ENCODE peak calls at places on chromosomes 6 and 20, in seven cellular contexts. One of them, this sample, is unnamed.

GRCh38 chr6:82365011-82365751 is 1.6 kb downstream of the TPBG start:
- DNase-seq in frontal cortex: no peak
- DNase-seq in CMK: no peak
- DNase-seq in DMS53: peak
- DNase-seq in HL-60: no peak
- DNase-seq in Kasumi-1: peak
- DNase-seq in stimulated activated CD4-positive, alpha-beta T cell treated with anti-CD3 and anti-CD28 coated beads, Interleukin-12 subunit alpha, Interleukin-12 subunit beta, amount 100 ng/mL, for 4 hours: no peak
- DNase-seq in this sample: no peak

GRCh38 chr6:4108561-4109093 is 26.7 kb downstream of the ECI2 start:
- DNase-seq in frontal cortex: no peak
- DNase-seq in Kasumi-1: no peak
- DNase-seq in DMS53: no peak
- DNase-seq in CMK: no peak
- DNase-seq in stimulated activated CD4-positive, alpha-beta T cell treated with anti-CD3 and anti-CD28 coated beads, Interleukin-12 subunit alpha, Interleukin-12 subunit beta, amount 100 ng/mL, for 4 hours: no peak
- DNase-seq in HL-60: no peak
- DNase-seq in this sample: no peak

GRCh38 chr6:89559487-89559886 is 79.1 kb downstream of the LYRM2 start:
- DNase-seq in Kasumi-1: peak
- DNase-seq in CMK: no peak
- DNase-seq in stimulated activated CD4-positive, alpha-beta T cell treated with anti-CD3 and anti-CD28 coated beads, Interleukin-12 subunit alpha, Interleukin-12 subunit beta, amount 100 ng/mL, for 4 hours: no peak
- DNase-seq in DMS53: no peak
- DNase-seq in frontal cortex: no peak
- DNase-seq in HL-60: no peak
- DNase-seq in this sample: no peak

GRCh38 chr6:144104898-144105487 is 9.6 kb upstream of the SF3B5 start:
- DNase-seq in Kasumi-1: peak
- DNase-seq in frontal cortex: peak
- DNase-seq in HL-60: peak
- DNase-seq in CMK: no peak
- DNase-seq in stimulated activated CD4-positive, alpha-beta T cell treated with anti-CD3 and anti-CD28 coated beads, Interleukin-12 subunit alpha, Interleukin-12 subunit beta, amount 100 ng/mL, for 4 hours: no peak
- DNase-seq in DMS53: peak
- DNase-seq in this sample: peak

GRCh38 chr6:34128045-34128444 is 17.8 kb downstream of the GRM4 start:
- DNase-seq in DMS53: no peak
- DNase-seq in CMK: no peak
- DNase-seq in HL-60: no peak
- DNase-seq in stimulated activated CD4-positive, alpha-beta T cell treated with anti-CD3 and anti-CD28 coated beads, Interleukin-12 subunit alpha, Interleukin-12 subunit beta, amount 100 ng/mL, for 4 hours: no peak
- DNase-seq in frontal cortex: no peak
- DNase-seq in Kasumi-1: no peak
- DNase-seq in this sample: no peak

GRCh38 chr6:6927437-6928361 is 180.1 kb upstream of the RREB1 start:
- DNase-seq in Kasumi-1: peak
- DNase-seq in HL-60: peak
- DNase-seq in stimulated activated CD4-positive, alpha-beta T cell treated with anti-CD3 and anti-CD28 coated beads, Interleukin-12 subunit alpha, Interleukin-12 subunit beta, amount 100 ng/mL, for 4 hours: no peak
- DNase-seq in CMK: peak
- DNase-seq in DMS53: peak
- DNase-seq in frontal cortex: no peak
- DNase-seq in this sample: no peak

GRCh38 chr6:168732676-168733075 is 291.7 kb downstream of the SMOC2 start:
- DNase-seq in HL-60: no peak
- DNase-seq in stimulated activated CD4-positive, alpha-beta T cell treated with anti-CD3 and anti-CD28 coated beads, Interleukin-12 subunit alpha, Interleukin-12 subunit beta, amount 100 ng/mL, for 4 hours: no peak
- DNase-seq in frontal cortex: no peak
- DNase-seq in CMK: no peak
- DNase-seq in DMS53: no peak
- DNase-seq in Kasumi-1: no peak
- DNase-seq in this sample: no peak

GRCh38 chr6:35419431-35419830 is 32.7 kb upstream of the FANCE start:
- DNase-seq in DMS53: no peak
- DNase-seq in HL-60: peak
- DNase-seq in stimulated activated CD4-positive, alpha-beta T cell treated with anti-CD3 and anti-CD28 coated beads, Interleukin-12 subunit alpha, Interleukin-12 subunit beta, amount 100 ng/mL, for 4 hours: no peak
- DNase-seq in CMK: peak
- DNase-seq in Kasumi-1: peak
- DNase-seq in frontal cortex: no peak
- DNase-seq in this sample: peak

GRCh38 chr20:35312348-35312747 is 20.1 kb upstream of the FAM83C start:
- DNase-seq in frontal cortex: no peak
- DNase-seq in CMK: no peak
- DNase-seq in HL-60: no peak
- DNase-seq in DMS53: peak
- DNase-seq in stimulated activated CD4-positive, alpha-beta T cell treated with anti-CD3 and anti-CD28 coated beads, Interleukin-12 subunit alpha, Interleukin-12 subunit beta, amount 100 ng/mL, for 4 hours: no peak
- DNase-seq in Kasumi-1: no peak
- DNase-seq in this sample: peak

GRCh38 chr6:47103931-47104330 is 61.8 kb upstream of the ADGRF1 start:
- DNase-seq in stimulated activated CD4-positive, alpha-beta T cell treated with anti-CD3 and anti-CD28 coated beads, Interleukin-12 subunit alpha, Interleukin-12 subunit beta, amount 100 ng/mL, for 4 hours: no peak
- DNase-seq in HL-60: no peak
- DNase-seq in DMS53: no peak
- DNase-seq in frontal cortex: no peak
- DNase-seq in Kasumi-1: no peak
- DNase-seq in CMK: no peak
- DNase-seq in this sample: no peak

GRCh38 chr6:151052021-151052646 is 186.6 kb downstream of the MTHFD1L start:
- DNase-seq in DMS53: no peak
- DNase-seq in frontal cortex: no peak
- DNase-seq in CMK: no peak
- DNase-seq in Kasumi-1: no peak
- DNase-seq in HL-60: no peak
- DNase-seq in stimulated activated CD4-positive, alpha-beta T cell treated with anti-CD3 and anti-CD28 coated beads, Interleukin-12 subunit alpha, Interleukin-12 subunit beta, amount 100 ng/mL, for 4 hours: no peak
- DNase-seq in this sample: no peak

GRCh38 chr6:88856566-88856965 is 106.9 kb downstream of the RNGTT start:
- DNase-seq in stimulated activated CD4-positive, alpha-beta T cell treated with anti-CD3 and anti-CD28 coated beads, Interleukin-12 subunit alpha, Interleukin-12 subunit beta, amount 100 ng/mL, for 4 hours: no peak
- DNase-seq in CMK: no peak
- DNase-seq in Kasumi-1: no peak
- DNase-seq in HL-60: no peak
- DNase-seq in DMS53: no peak
- DNase-seq in frontal cortex: no peak
- DNase-seq in this sample: no peak

GRCh38 chr6:162198925-162199324 is 528.6 kb downstream of the PRKN start:
- DNase-seq in stimulated activated CD4-positive, alpha-beta T cell treated with anti-CD3 and anti-CD28 coated beads, Interleukin-12 subunit alpha, Interleukin-12 subunit beta, amount 100 ng/mL, for 4 hours: no peak
- DNase-seq in DMS53: peak
- DNase-seq in Kasumi-1: no peak
- DNase-seq in HL-60: no peak
- DNase-seq in CMK: no peak
- DNase-seq in frontal cortex: no peak
- DNase-seq in this sample: no peak

GRCh38 chr20:4119854-4120209 is 104.5 kb upstream of the RNF24 start:
- DNase-seq in DMS53: no peak
- DNase-seq in stimulated activated CD4-positive, alpha-beta T cell treated with anti-CD3 and anti-CD28 coated beads, Interleukin-12 subunit alpha, Interleukin-12 subunit beta, amount 100 ng/mL, for 4 hours: no peak
- DNase-seq in HL-60: no peak
- DNase-seq in Kasumi-1: no peak
- DNase-seq in CMK: no peak
- DNase-seq in frontal cortex: no peak
- DNase-seq in this sample: no peak

GRCh38 chr6:118864330-118865166 is 29.4 kb upstream of the ASF1A start:
- DNase-seq in stimulated activated CD4-positive, alpha-beta T cell treated with anti-CD3 and anti-CD28 coated beads, Interleukin-12 subunit alpha, Interleukin-12 subunit beta, amount 100 ng/mL, for 4 hours: no peak
- DNase-seq in DMS53: no peak
- DNase-seq in HL-60: peak
- DNase-seq in CMK: no peak
- DNase-seq in frontal cortex: no peak
- DNase-seq in Kasumi-1: peak
- DNase-seq in this sample: no peak

GRCh38 chr6:81158956-81159355 is 593.5 kb downstream of the TENT5A start:
- DNase-seq in HL-60: no peak
- DNase-seq in Kasumi-1: no peak
- DNase-seq in stimulated activated CD4-positive, alpha-beta T cell treated with anti-CD3 and anti-CD28 coated beads, Interleukin-12 subunit alpha, Interleukin-12 subunit beta, amount 100 ng/mL, for 4 hours: no peak
- DNase-seq in frontal cortex: no peak
- DNase-seq in CMK: no peak
- DNase-seq in DMS53: no peak
- DNase-seq in this sample: no peak

GRCh38 chr6:153437193-153437592 is 306.1 kb upstream of the RGS17 start:
- DNase-seq in HL-60: no peak
- DNase-seq in Kasumi-1: no peak
- DNase-seq in stimulated activated CD4-positive, alpha-beta T cell treated with anti-CD3 and anti-CD28 coated beads, Interleukin-12 subunit alpha, Interleukin-12 subunit beta, amount 100 ng/mL, for 4 hours: no peak
- DNase-seq in frontal cortex: no peak
- DNase-seq in CMK: no peak
- DNase-seq in DMS53: no peak
- DNase-seq in this sample: no peak

GRCh38 chr6:47741807-47742206 is 40.0 kb upstream of the OPN5 start:
- DNase-seq in stimulated activated CD4-positive, alpha-beta T cell treated with anti-CD3 and anti-CD28 coated beads, Interleukin-12 subunit alpha, Interleukin-12 subunit beta, amount 100 ng/mL, for 4 hours: no peak
- DNase-seq in frontal cortex: no peak
- DNase-seq in DMS53: peak
- DNase-seq in Kasumi-1: no peak
- DNase-seq in HL-60: no peak
- DNase-seq in CMK: no peak
- DNase-seq in this sample: no peak

GRCh38 chr6:11210386-11211138 is 21.9 kb downstream of the NEDD9 start:
- DNase-seq in Kasumi-1: no peak
- DNase-seq in HL-60: no peak
- DNase-seq in frontal cortex: no peak
- DNase-seq in CMK: no peak
- DNase-seq in stimulated activated CD4-positive, alpha-beta T cell treated with anti-CD3 and anti-CD28 coated beads, Interleukin-12 subunit alpha, Interleukin-12 subunit beta, amount 100 ng/mL, for 4 hours: no peak
- DNase-seq in DMS53: no peak
- DNase-seq in this sample: no peak

GRCh38 chr6:138421089-138421488 is 17.1 kb downstream of the HEBP2 start:
- DNase-seq in Kasumi-1: no peak
- DNase-seq in DMS53: no peak
- DNase-seq in HL-60: no peak
- DNase-seq in frontal cortex: no peak
- DNase-seq in CMK: no peak
- DNase-seq in stimulated activated CD4-positive, alpha-beta T cell treated with anti-CD3 and anti-CD28 coated beads, Interleukin-12 subunit alpha, Interleukin-12 subunit beta, amount 100 ng/mL, for 4 hours: no peak
- DNase-seq in this sample: no peak

GRCh38 chr6:73032586-73032985 is 192.7 kb downstream of the KHDC1L start:
- DNase-seq in HL-60: no peak
- DNase-seq in CMK: no peak
- DNase-seq in Kasumi-1: no peak
- DNase-seq in stimulated activated CD4-positive, alpha-beta T cell treated with anti-CD3 and anti-CD28 coated beads, Interleukin-12 subunit alpha, Interleukin-12 subunit beta, amount 100 ng/mL, for 4 hours: no peak
- DNase-seq in frontal cortex: no peak
- DNase-seq in DMS53: peak
- DNase-seq in this sample: no peak

GRCh38 chr6:27213544-27214125 is 33.9 kb upstream of the PRSS16 start:
- DNase-seq in DMS53: no peak
- DNase-seq in HL-60: no peak
- DNase-seq in frontal cortex: no peak
- DNase-seq in CMK: no peak
- DNase-seq in Kasumi-1: no peak
- DNase-seq in stimulated activated CD4-positive, alpha-beta T cell treated with anti-CD3 and anti-CD28 coated beads, Interleukin-12 subunit alpha, Interleukin-12 subunit beta, amount 100 ng/mL, for 4 hours: no peak
- DNase-seq in this sample: no peak

GRCh38 chr6:155187994-155188706 is 75.7 kb upstream of the CLDN20 start:
- DNase-seq in DMS53: no peak
- DNase-seq in frontal cortex: no peak
- DNase-seq in HL-60: no peak
- DNase-seq in Kasumi-1: no peak
- DNase-seq in stimulated activated CD4-positive, alpha-beta T cell treated with anti-CD3 and anti-CD28 coated beads, Interleukin-12 subunit alpha, Interleukin-12 subunit beta, amount 100 ng/mL, for 4 hours: no peak
- DNase-seq in CMK: no peak
- DNase-seq in this sample: no peak

GRCh38 chr20:62469352-62469751 is 6.4 kb downstream of the GATA5 start:
- DNase-seq in CMK: no peak
- DNase-seq in frontal cortex: no peak
- DNase-seq in HL-60: no peak
- DNase-seq in Kasumi-1: no peak
- DNase-seq in stimulated activated CD4-positive, alpha-beta T cell treated with anti-CD3 and anti-CD28 coated beads, Interleukin-12 subunit alpha, Interleukin-12 subunit beta, amount 100 ng/mL, for 4 hours: no peak
- DNase-seq in DMS53: no peak
- DNase-seq in this sample: no peak

GRCh38 chr20:56468317-56469076 is at the start of gene RTF2:
- DNase-seq in CMK: peak
- DNase-seq in frontal cortex: peak
- DNase-seq in DMS53: peak
- DNase-seq in stimulated activated CD4-positive, alpha-beta T cell treated with anti-CD3 and anti-CD28 coated beads, Interleukin-12 subunit alpha, Interleukin-12 subunit beta, amount 100 ng/mL, for 4 hours: peak
- DNase-seq in HL-60: peak
- DNase-seq in Kasumi-1: peak
- DNase-seq in this sample: peak

GRCh38 chr6:117483004-117483644 is 650 bp downstream of the DCBLD1 start:
- DNase-seq in frontal cortex: peak
- DNase-seq in Kasumi-1: peak
- DNase-seq in CMK: no peak
- DNase-seq in HL-60: peak
- DNase-seq in stimulated activated CD4-positive, alpha-beta T cell treated with anti-CD3 and anti-CD28 coated beads, Interleukin-12 subunit alpha, Interleukin-12 subunit beta, amount 100 ng/mL, for 4 hours: peak
- DNase-seq in DMS53: peak
- DNase-seq in this sample: no peak

GRCh38 chr6:166203003-166203640 is 35.5 kb upstream of the TBXT start:
- DNase-seq in DMS53: no peak
- DNase-seq in Kasumi-1: no peak
- DNase-seq in frontal cortex: no peak
- DNase-seq in CMK: no peak
- DNase-seq in HL-60: no peak
- DNase-seq in stimulated activated CD4-positive, alpha-beta T cell treated with anti-CD3 and anti-CD28 coated beads, Interleukin-12 subunit alpha, Interleukin-12 subunit beta, amount 100 ng/mL, for 4 hours: no peak
- DNase-seq in this sample: no peak

GRCh38 chr6:4405609-4406212 is 270.3 kb upstream of the ECI2 start:
- DNase-seq in frontal cortex: no peak
- DNase-seq in CMK: no peak
- DNase-seq in stimulated activated CD4-positive, alpha-beta T cell treated with anti-CD3 and anti-CD28 coated beads, Interleukin-12 subunit alpha, Interleukin-12 subunit beta, amount 100 ng/mL, for 4 hours: no peak
- DNase-seq in DMS53: no peak
- DNase-seq in HL-60: no peak
- DNase-seq in Kasumi-1: no peak
- DNase-seq in this sample: no peak

GRCh38 chr6:109454483-109455160 is 950 bp downstream of the MICAL1 start:
- DNase-seq in DMS53: peak
- DNase-seq in CMK: peak
- DNase-seq in stimulated activated CD4-positive, alpha-beta T cell treated with anti-CD3 and anti-CD28 coated beads, Interleukin-12 subunit alpha, Interleukin-12 subunit beta, amount 100 ng/mL, for 4 hours: peak
- DNase-seq in frontal cortex: peak
- DNase-seq in HL-60: peak
- DNase-seq in Kasumi-1: peak
- DNase-seq in this sample: no peak

GRCh38 chr6:137013738-137014602 is 30.8 kb downstream of the IL20RA start:
- DNase-seq in DMS53: peak
- DNase-seq in frontal cortex: no peak
- DNase-seq in stimulated activated CD4-positive, alpha-beta T cell treated with anti-CD3 and anti-CD28 coated beads, Interleukin-12 subunit alpha, Interleukin-12 subunit beta, amount 100 ng/mL, for 4 hours: no peak
- DNase-seq in Kasumi-1: peak
- DNase-seq in CMK: no peak
- DNase-seq in HL-60: no peak
- DNase-seq in this sample: peak

GRCh38 chr6:20933057-20933792 is 399.0 kb downstream of the CDKAL1 start:
- DNase-seq in Kasumi-1: no peak
- DNase-seq in stimulated activated CD4-positive, alpha-beta T cell treated with anti-CD3 and anti-CD28 coated beads, Interleukin-12 subunit alpha, Interleukin-12 subunit beta, amount 100 ng/mL, for 4 hours: no peak
- DNase-seq in HL-60: no peak
- DNase-seq in frontal cortex: no peak
- DNase-seq in CMK: no peak
- DNase-seq in DMS53: peak
- DNase-seq in this sample: no peak

GRCh38 chr6:81638366-81638765 is 114.1 kb downstream of the TENT5A start:
- DNase-seq in HL-60: no peak
- DNase-seq in Kasumi-1: no peak
- DNase-seq in frontal cortex: no peak
- DNase-seq in stimulated activated CD4-positive, alpha-beta T cell treated with anti-CD3 and anti-CD28 coated beads, Interleukin-12 subunit alpha, Interleukin-12 subunit beta, amount 100 ng/mL, for 4 hours: no peak
- DNase-seq in CMK: no peak
- DNase-seq in DMS53: no peak
- DNase-seq in this sample: no peak

GRCh38 chr20:63775096-63775978 is 35.8 kb downstream of the SLC2A4RG start:
- DNase-seq in stimulated activated CD4-positive, alpha-beta T cell treated with anti-CD3 and anti-CD28 coated beads, Interleukin-12 subunit alpha, Interleukin-12 subunit beta, amount 100 ng/mL, for 4 hours: peak
- DNase-seq in frontal cortex: peak
- DNase-seq in CMK: no peak
- DNase-seq in HL-60: no peak
- DNase-seq in DMS53: no peak
- DNase-seq in Kasumi-1: peak
- DNase-seq in this sample: no peak

GRCh38 chr20:61599061-61599930 is 347.2 kb downstream of the CDH4 start:
- DNase-seq in stimulated activated CD4-positive, alpha-beta T cell treated with anti-CD3 and anti-CD28 coated beads, Interleukin-12 subunit alpha, Interleukin-12 subunit beta, amount 100 ng/mL, for 4 hours: no peak
- DNase-seq in CMK: no peak
- DNase-seq in frontal cortex: no peak
- DNase-seq in HL-60: no peak
- DNase-seq in DMS53: no peak
- DNase-seq in Kasumi-1: no peak
- DNase-seq in this sample: no peak

GRCh38 chr6:23179994-23180393 is 610.6 kb downstream of the HDGFL1 start:
- DNase-seq in DMS53: no peak
- DNase-seq in CMK: no peak
- DNase-seq in stimulated activated CD4-positive, alpha-beta T cell treated with anti-CD3 and anti-CD28 coated beads, Interleukin-12 subunit alpha, Interleukin-12 subunit beta, amount 100 ng/mL, for 4 hours: no peak
- DNase-seq in HL-60: no peak
- DNase-seq in frontal cortex: no peak
- DNase-seq in Kasumi-1: no peak
- DNase-seq in this sample: no peak

GRCh38 chr6:138844203-138844602 is 48.3 kb downstream of the ECT2L start:
- DNase-seq in frontal cortex: no peak
- DNase-seq in Kasumi-1: no peak
- DNase-seq in CMK: no peak
- DNase-seq in stimulated activated CD4-positive, alpha-beta T cell treated with anti-CD3 and anti-CD28 coated beads, Interleukin-12 subunit alpha, Interleukin-12 subunit beta, amount 100 ng/mL, for 4 hours: no peak
- DNase-seq in HL-60: no peak
- DNase-seq in DMS53: no peak
- DNase-seq in this sample: no peak

GRCh38 chr6:14804444-14805210 is 441.2 kb upstream of the JARID2 start:
- DNase-seq in HL-60: no peak
- DNase-seq in stimulated activated CD4-positive, alpha-beta T cell treated with anti-CD3 and anti-CD28 coated beads, Interleukin-12 subunit alpha, Interleukin-12 subunit beta, amount 100 ng/mL, for 4 hours: no peak
- DNase-seq in CMK: no peak
- DNase-seq in frontal cortex: peak
- DNase-seq in Kasumi-1: no peak
- DNase-seq in DMS53: peak
- DNase-seq in this sample: no peak

GRCh38 chr6:164346631-164347030 is 932.1 kb downstream of the QKI start:
- DNase-seq in HL-60: no peak
- DNase-seq in Kasumi-1: no peak
- DNase-seq in DMS53: peak
- DNase-seq in stimulated activated CD4-positive, alpha-beta T cell treated with anti-CD3 and anti-CD28 coated beads, Interleukin-12 subunit alpha, Interleukin-12 subunit beta, amount 100 ng/mL, for 4 hours: no peak
- DNase-seq in frontal cortex: no peak
- DNase-seq in CMK: no peak
- DNase-seq in this sample: no peak